ENCODE peak calls at places on chromosomes 13 and 19, in six cellular contexts. S is stimulated activated CD8-positive, alpha-beta memory T cell treated with anti-CD3 and anti-CD28 coated beads, Interleukin-2, amount 100 ng/mL, for 48 hours; C is left colon; U is cardiac fibroblast; H is GDM1; Y is AG08396. N is an unnamed sample.

GRCh38 chr13:71218960-71219359 is 648.0 kb downstream of the DACH1 start:
- DNase-seq in S (no peak), C (no peak), U (no peak), H (no peak), Y (no peak), N (no peak)

GRCh38 chr13:98507060-98507797 is 69.7 kb downstream of the STK24 start:
- DNase-seq in S (no peak), C (peak; percentile 61), U (peak; percentile 79), H (no peak), Y (no peak), N (peak; percentile 48)

GRCh38 chr13:41780736-41781708 is 179.9 kb downstream of the VWA8 start:
- DNase-seq in S (no peak), C (no peak), U (peak; percentile 89), H (no peak), Y (peak; percentile 55), N (no peak)

GRCh38 chr13:47437411-47437810 is 540.6 kb upstream of the HTR2A start:
- DNase-seq in S (no peak), C (no peak), U (no peak), H (no peak), Y (peak; percentile 20), N (no peak)

GRCh38 chr19:10070730-10071446 is 15.2 kb upstream of the SHFL start:
- DNase-seq in S (no peak), C (no peak), U (no peak), H (no peak), Y (no peak), N (no peak)

GRCh38 chr13:110921695-110922094 is 6.8 kb upstream of the ANKRD10 start:
- DNase-seq in S (no peak), C (no peak), U (no peak), H (no peak), Y (no peak), N (no peak)

GRCh38 chr19:14677464-14677863 is 2.8 kb upstream of the ADGRE3 start:
- DNase-seq in S (no peak), C (no peak), U (no peak), H (no peak), Y (no peak), N (no peak)

GRCh38 chr13:102041544-102041943 is 360.3 kb downstream of the FGF14 start:
- DNase-seq in S (no peak), C (no peak), U (no peak), H (no peak), Y (no peak), N (no peak)

GRCh38 chr13:27824121-27824520 is 31.8 kb downstream of the GSX1 start:
- DNase-seq in S (no peak), C (no peak), U (no peak), H (no peak), Y (no peak), N (no peak)

GRCh38 chr19:5445667-5446066 is 9.6 kb upstream of the ZNRF4 start:
- DNase-seq in S (no peak), C (no peak), U (no peak), H (no peak), Y (no peak), N (no peak)

GRCh38 chr19:5624154-5624663 is 1.3 kb downstream of the SAFB start:
- DNase-seq in S (no peak), C (peak; percentile 47), U (peak; percentile 59), H (no peak), Y (peak; percentile 45), N (peak; percentile 39)

GRCh38 chr19:13299838-13300237 is 149.6 kb downstream of the IER2 start:
- DNase-seq in S (no peak), C (no peak), U (no peak), H (no peak), Y (no peak), N (no peak)

GRCh38 chr19:46951236-46951986 is 68.2 kb upstream of the NPAS1 start:
- DNase-seq in S (no peak), C (peak; percentile 89), U (peak; percentile 37), H (no peak), Y (peak; percentile 45), N (no peak)

GRCh38 chr19:28065026-28065425 is 1147.9 kb downstream of the UQCRFS1 start:
- DNase-seq in S (no peak), C (no peak), U (no peak), H (no peak), Y (no peak), N (no peak)

GRCh38 chr13:25961294-25961693 is 90.5 kb downstream of the SHISA2 start:
- DNase-seq in S (no peak), C (no peak), U (no peak), H (no peak), Y (no peak), N (no peak)

N was measured in upper lobe of left lung.